ENCODE peak calls at places on chromosomes 3 and 15, in five cellular contexts. X is NCI-H2171 treated with DMSO at 0.1 percent for 48 hours; F is CD8-positive, alpha-beta memory T cell; K is stimulated activated CD8-positive, alpha-beta memory T cell treated with anti-CD3 and anti-CD28 coated beads, Interleukin-4, amount 100 ng/mL, for 24 hours; B is T47D. W is an unnamed sample.
A peak's percentile ranks its signal among the peaks of the same experiment; 100 is the strongest.

GRCh38 chr3:107979538-107979937 is 111.3 kb downstream of the CD47 start:
- DNase-seq in B (no peak), X (no peak), F (no peak), K (no peak), W (no peak)

GRCh38 chr15:74427607-74428441 is 5.9 kb downstream of the SEMA7A start:
- DNase-seq in K (no peak), F (no peak), X (no peak), B (no peak), W (no peak)

GRCh38 chr3:27758083-27758482 is 36.0 kb upstream of the EOMES start:
- DNase-seq in X (no peak), K (peak; percentile 6), F (no peak), B (no peak), W (no peak)

GRCh38 chr3:135860761-135861160 is 104.8 kb upstream of the PPP2R3A start:
- DNase-seq in X (no peak), K (no peak), B (no peak), F (no peak), W (no peak)

GRCh38 chr3:124298951-124299350 is 307.0 kb upstream of the ROPN1 start:
- DNase-seq in F (no peak), B (peak; percentile 25), K (no peak), X (no peak), W (no peak)

GRCh38 chr15:49428392-49429095 is 5.5 kb downstream of the FGF7 start:
- DNase-seq in F (no peak), X (no peak), K (no peak), B (no peak), W (no peak)

GRCh38 chr3:122754867-122755835 is 38.5 kb downstream of the HSPBAP1 start:
- DNase-seq in K (no peak), B (no peak), F (peak; percentile 23), X (no peak), W (no peak)

GRCh38 chr3:129606522-129607390 is at the start of gene PLXND1:
- DNase-seq in K (no peak), B (peak; percentile 66), X (peak; percentile 62), F (peak; percentile 51), W (no peak)

GRCh38 chr15:67768592-67768991 is 56.7 kb upstream of the SKOR1 start:
- DNase-seq in F (no peak), X (no peak), K (no peak), B (no peak), W (no peak)

GRCh38 chr3:109369510-109369909 is 32.2 kb upstream of the DPPA4 start:
- DNase-seq in K (no peak), B (no peak), F (no peak), X (no peak), W (no peak)

GRCh38 chr15:22967084-22967770 is 12.9 kb downstream of the CYFIP1 start:
- DNase-seq in X (no peak), B (no peak), F (no peak), K (no peak), W (no peak)

GRCh38 chr3:89043406-89043947 is 63.9 kb upstream of the EPHA3 start:
- DNase-seq in X (no peak), K (no peak), B (no peak), F (no peak), W (no peak)

GRCh38 chr3:113557374-113557773 is 25.0 kb downstream of the SIDT1 start:
- DNase-seq in X (no peak), K (no peak), B (no peak), F (no peak), W (no peak)

GRCh38 chr3:46423588-46423987 is 16.5 kb downstream of the CCRL2 start:
- DNase-seq in K (no peak), X (peak; percentile 24), B (no peak), F (no peak), W (no peak)

GRCh38 chr15:84601555-84601838 is 688 bp downstream of the ZSCAN2 start:
- DNase-seq in B (no peak), F (no peak), X (no peak), K (no peak), W (no peak)

GRCh38 chr3:149975919-149976318 is 5.2 kb upstream of the PFN2 start:
- DNase-seq in B (no peak), X (no peak), K (no peak), F (no peak), W (no peak)

GRCh38 chr3:73052857-73053256 is 8.6 kb upstream of the EBLN2 start:
- DNase-seq in K (no peak), X (no peak), B (no peak), F (no peak), W (no peak)

GRCh38 chr3:129119365-129120100 is 2.1 kb downstream of the RAB43 start:
- DNase-seq in K (no peak), F (no peak), X (no peak), B (no peak), W (no peak)

GRCh38 chr3:194740859-194741486 is 55.3 kb downstream of the FAM43A start:
- DNase-seq in K (no peak), B (no peak), F (no peak), X (no peak), W (no peak)

GRCh38 chr3:41202834-41203345 is 3.6 kb downstream of the CTNNB1 start:
- DNase-seq in F (no peak), K (no peak), X (peak; percentile 27), B (peak; percentile 41), W (no peak)

GRCh38 chr3:33791477-33792166 is 6.8 kb upstream of the PDCD6IP start:
- DNase-seq in X (no peak), F (no peak), K (no peak), B (no peak), W (no peak)

GRCh38 chr3:48634661-48635221 is 520 bp downstream of the SLC26A6 start:
- DNase-seq in K (peak; percentile 52), X (peak; percentile 1), F (peak; percentile 10), B (peak; percentile 73), W (no peak)

GRCh38 chr3:186530415-186530814 is 13.8 kb downstream of the CRYGS start:
- DNase-seq in K (no peak), B (no peak), F (no peak), X (no peak), W (no peak)

GRCh38 chr3:124119056-124119721 is 127.3 kb upstream of the ROPN1 start:
- DNase-seq in K (no peak), X (peak; percentile 74), F (no peak), B (no peak), W (no peak)

GRCh38 chr3:195119461-195120198 is 151.3 kb downstream of the XXYLT1 start:
- DNase-seq in X (peak; percentile 76), B (no peak), F (no peak), K (no peak), W (no peak)

GRCh38 chr15:67116742-67117141 is 51.3 kb downstream of the SMAD3 start:
- DNase-seq in F (no peak), X (no peak), B (no peak), K (no peak), W (no peak)

GRCh38 chr3:173711619-173712018 is 314.1 kb downstream of the NLGN1 start:
- DNase-seq in X (no peak), F (no peak), B (peak; percentile 55), K (no peak), W (peak; percentile 78)

GRCh38 chr3:173793963-173794362 is 396.4 kb downstream of the NLGN1 start:
- DNase-seq in B (no peak), F (no peak), X (no peak), K (no peak), W (no peak)

GRCh38 chr15:65395567-65396185 is 17.9 kb upstream of the IGDCC3 start:
- DNase-seq in X (no peak), F (no peak), B (no peak), K (no peak), W (no peak)